ENCODE peak calls at places on chromosomes 3 and 15, in six cellular contexts. E, O, W, S, L and M are unnamed samples.
A peak's percentile ranks its signal among the peaks of the same experiment; 100 is the strongest.

GRCh38 chr3:123341871-123342630 is 106.8 kb downstream of the ADCY5 start:
- DNase-seq in W (no peak), E (no peak), S (no peak), L (no peak), O (no peak), M (no peak)

GRCh38 chr3:85864896-85865295 is 906.1 kb downstream of the CADM2 start:
- DNase-seq in W (no peak), L (no peak), O (no peak), S (no peak), E (no peak), M (no peak)

GRCh38 chr15:77631790-77632551 is 741 bp downstream of the LINGO1 start:
- DNase-seq in L (no peak), E (no peak), S (no peak), O (no peak), W (no peak), M (no peak)

GRCh38 chr15:55897560-55898336 is 95.7 kb downstream of the NEDD4 start:
- DNase-seq in W (peak; percentile 12), S (no peak), E (no peak), L (no peak), O (no peak), M (peak; percentile 32)

GRCh38 chr3:43465109-43465508 is 156.7 kb downstream of the ANO10 start:
- DNase-seq in E (no peak), O (no peak), S (no peak), W (no peak), L (no peak), M (no peak)

GRCh38 chr3:119717520-119717919 is 14.7 kb downstream of the CFAP91 start:
- DNase-seq in W (no peak), E (no peak), L (no peak), S (no peak), O (no peak), M (no peak)

GRCh38 chr15:66404532-66404931 is 17.8 kb downstream of the MAP2K1 start:
- DNase-seq in W (no peak), L (no peak), O (no peak), S (no peak), E (no peak), M (no peak)

GRCh38 chr3:134799393-134799792 is 4.3 kb downstream of the EPHB1 start:
- DNase-seq in E (no peak), S (no peak), L (no peak), O (no peak), W (no peak), M (no peak)

GRCh38 chr3:30511524-30512278 is 94.7 kb upstream of the TGFBR2 start:
- DNase-seq in W (peak; percentile 27), O (no peak), L (peak; percentile 100), S (no peak), E (peak; percentile 6), M (no peak)

GRCh38 chr3:61858054-61858453 is 296.7 kb downstream of the PTPRG start:
- DNase-seq in L (no peak), O (no peak), E (no peak), W (peak; percentile 6), S (no peak), M (no peak)

GRCh38 chr3:8506611-8507061 is 5.0 kb downstream of the LMCD1 start:
- DNase-seq in L (no peak), W (no peak), O (no peak), E (no peak), S (no peak), M (no peak)

GRCh38 chr15:61871926-61872522 is 188.2 kb downstream of the VPS13C start:
- DNase-seq in E (no peak), L (peak; percentile 5), W (peak; percentile 21), S (no peak), O (no peak), M (peak; percentile 17)

GRCh38 chr3:127194601-127195187 is 1.8 kb downstream of the PRR23E start:
- DNase-seq in S (no peak), L (no peak), W (no peak), E (no peak), O (no peak), M (peak; percentile 6)

GRCh38 chr15:100052716-100053475 is 288.9 kb downstream of the ADAMTS17 start:
- DNase-seq in L (no peak), O (no peak), W (no peak), E (no peak), S (no peak), M (no peak)

GRCh38 chr15:48467801-48468200 is 136.6 kb downstream of the DUT start:
- DNase-seq in S (no peak), E (no peak), O (peak; percentile 7), W (no peak), L (no peak), M (no peak)

GRCh38 chr3:161213644-161214043 is 7.5 kb upstream of the NMD3 start:
- DNase-seq in S (no peak), O (no peak), L (no peak), W (no peak), E (no peak), M (no peak)

GRCh38 chr3:153051427-153052095 is 110.5 kb upstream of the RAP2B start:
- DNase-seq in S (no peak), E (no peak), L (peak; percentile 83), O (no peak), W (no peak), M (no peak)

GRCh38 chr3:25429960-25430941 is 2.2 kb downstream of the RARB start:
- DNase-seq in L (no peak), O (no peak), S (no peak), E (no peak), W (no peak), M (no peak)

GRCh38 chr15:94168250-94168649 is 63.1 kb upstream of the MCTP2 start:
- DNase-seq in L (no peak), O (no peak), W (peak; percentile 43), E (no peak), S (no peak), M (peak; percentile 21)

GRCh38 chr3:13877911-13878710 is 1.8 kb downstream of the WNT7A start:
- DNase-seq in L (no peak), S (no peak), E (no peak), W (no peak), O (no peak), M (no peak)

GRCh38 chr3:34178415-34178814 is 380.0 kb downstream of the PDCD6IP start:
- DNase-seq in S (no peak), E (no peak), W (no peak), L (peak; percentile 6), O (no peak), M (no peak)

GRCh38 chr3:18827664-18828063 is 320.6 kb upstream of the KCNH8 start:
- DNase-seq in S (no peak), E (no peak), O (no peak), L (no peak), W (no peak), M (no peak)

GRCh38 chr15:31027948-31028586 is 36.6 kb upstream of the MTMR10 start:
- DNase-seq in S (no peak), O (no peak), W (no peak), L (no peak), E (no peak), M (no peak)

GRCh38 chr3:149776170-149776569 is 16.2 kb downstream of the ANKUB1 start:
- DNase-seq in W (no peak), L (no peak), S (no peak), O (no peak), E (no peak), M (no peak)

GRCh38 chr15:27025411-27026051 is 54.5 kb downstream of the GABRG3 start:
- DNase-seq in E (no peak), S (no peak), O (no peak), L (no peak), W (no peak), M (no peak)

GRCh38 chr3:9074079-9074478 is 110.8 kb upstream of the RAD18 start:
- DNase-seq in O (no peak), L (peak; percentile 6), E (no peak), W (no peak), S (no peak), M (no peak)

GRCh38 chr3:11381563-11381962 is 109.4 kb downstream of the ATG7 start:
- DNase-seq in S (no peak), E (no peak), W (no peak), O (no peak), L (no peak), M (no peak)

GRCh38 chr3:189883113-189883753 is 237.5 kb downstream of the P3H2 start:
- DNase-seq in W (no peak), O (no peak), S (no peak), L (no peak), E (no peak), M (peak; percentile 10)

GRCh38 chr15:81161851-81162250 is 27.8 kb downstream of the CFAP161 start:
- DNase-seq in W (no peak), S (no peak), O (no peak), E (no peak), L (no peak), M (no peak)

GRCh38 chr15:90035095-90035834 is 34.1 kb downstream of the ZNF710 start:
- DNase-seq in L (peak; percentile 18), O (peak; percentile 53), E (no peak), S (no peak), W (peak; percentile 96), M (no peak)

GRCh38 chr15:28913171-28913765 is 27.5 kb downstream of the APBA2 start:
- DNase-seq in W (no peak), E (no peak), L (no peak), S (no peak), O (no peak), M (no peak)

GRCh38 chr3:101842245-101842934 is 6.9 kb upstream of the NFKBIZ start:
- DNase-seq in E (no peak), L (no peak), O (no peak), W (no peak), S (no peak), M (no peak)

GRCh38 chr3:127791221-127791913 is 30.9 kb downstream of the MGLL start:
- DNase-seq in L (no peak), O (no peak), W (peak; percentile 32), S (no peak), E (no peak), M (peak; percentile 81)

GRCh38 chr3:14210843-14211594 is 32.4 kb downstream of the LSM3 start:
- DNase-seq in E (no peak), L (no peak), S (no peak), O (no peak), W (no peak), M (no peak)

GRCh38 chr3:86785381-86785780 is 205.6 kb downstream of the VGLL3 start:
- DNase-seq in S (no peak), O (peak; percentile 5), L (no peak), W (peak; percentile 7), E (no peak), M (no peak)

GRCh38 chr3:94285874-94286273 is 223.0 kb downstream of the NSUN3 start:
- DNase-seq in L (no peak), S (no peak), E (no peak), W (peak; percentile 43), O (peak; percentile 14), M (no peak)

GRCh38 chr3:60282840-60283239 is 968.4 kb downstream of the FHIT start:
- DNase-seq in W (no peak), E (no peak), S (no peak), O (no peak), L (no peak), M (no peak)

GRCh38 chr3:139764936-139765335 is 87.2 kb upstream of the NMNAT3 start:
- DNase-seq in O (no peak), L (peak; percentile 95), S (no peak), E (no peak), W (no peak), M (no peak)

GRCh38 chr15:56965614-56966013 is 47.2 kb downstream of the TCF12 start:
- DNase-seq in O (no peak), E (no peak), S (no peak), W (no peak), L (no peak), M (no peak)

GRCh38 chr3:111071257-111072015 is at the start of gene NECTIN3:
- DNase-seq in S (peak; percentile 86), O (peak; percentile 93), W (no peak), L (peak; percentile 97), E (peak; percentile 76), M (peak; percentile 60)